ENCODE peak calls at places on chromosomes 16 and 17, in six cellular contexts. H, N, P, M, L and A are unnamed samples.

GRCh38 chr17:16215002-16215272 is 397 bp downstream of the NCOR1 start:
- DNase-seq in H (no peak), L (no peak), M (no peak), P (peak), N (peak), A (peak)

GRCh38 chr17:63479495-63480184 is 2.8 kb downstream of the ACE start:
- DNase-seq in M (no peak), L (no peak), H (no peak), P (no peak), N (no peak), A (no peak)

GRCh38 chr17:40910441-40910841 is 25.4 kb upstream of the KRT20 start:
- DNase-seq in P (no peak), M (no peak), L (no peak), N (no peak), H (no peak), A (no peak)

GRCh38 chr17:50871369-50871768 is 5.2 kb upstream of the TOB1 start:
- DNase-seq in P (no peak), H (no peak), N (no peak), M (no peak), L (no peak), A (no peak)

GRCh38 chr17:4566785-4567184 is 6.4 kb upstream of the GGT6 start:
- DNase-seq in M (no peak), N (peak), P (peak), H (peak), L (no peak), A (peak)

GRCh38 chr17:73870035-73870434 is 225.8 kb upstream of the SDK2 start:
- DNase-seq in M (no peak), P (no peak), H (no peak), N (no peak), L (no peak), A (no peak)

GRCh38 chr16:11575223-11575589 is 11.5 kb downstream of the LITAF start:
- DNase-seq in N (no peak), H (no peak), P (no peak), L (no peak), M (no peak), A (no peak)

GRCh38 chr16:30951785-30952184 is 2.9 kb downstream of the ORAI3 start:
- DNase-seq in M (no peak), H (no peak), L (no peak), N (no peak), P (no peak), A (no peak)

GRCh38 chr17:40561871-40562611 is 3.2 kb downstream of the CCR7 start:
- DNase-seq in L (no peak), H (no peak), N (no peak), P (no peak), M (peak), A (no peak)

GRCh38 chr17:31726980-31727427 is 132.0 kb downstream of the COPRS start:
- DNase-seq in M (no peak), N (no peak), L (no peak), P (no peak), H (no peak), A (no peak)
- TF ChIP-seq ZNF274 in M (no peak), N (no peak), L (no peak), P (no peak), H (no peak), A (no peak)

GRCh38 chr16:4682616-4683254 is 10.6 kb upstream of the NUDT16L1 start:
- DNase-seq in M (no peak), H (no peak), N (peak), L (peak), P (peak), A (peak)

GRCh38 chr16:4679854-4680636 is 13.3 kb upstream of the NUDT16L1 start:
- DNase-seq in H (no peak), M (no peak), P (no peak), L (no peak), N (no peak), A (no peak)

GRCh38 chr16:4680673-4681470 is 12.5 kb upstream of the NUDT16L1 start:
- DNase-seq in N (no peak), M (no peak), L (no peak), H (no peak), P (no peak), A (no peak)

GRCh38 chr16:4682084-4682581 is 11.2 kb upstream of the NUDT16L1 start:
- DNase-seq in M (no peak), P (no peak), N (no peak), L (no peak), H (no peak), A (no peak)

GRCh38 chr16:4681471-4682083 is 11.8 kb upstream of the NUDT16L1 start:
- DNase-seq in M (no peak), P (no peak), L (no peak), N (no peak), H (no peak), A (no peak)
- TF ChIP-seq ZNF274 in M (no peak), P (no peak), L (no peak), N (no peak), H (no peak), A (no peak)

GRCh38 chr16:69531988-69532387 is 33.8 kb upstream of the NFAT5 start:
- DNase-seq in H (no peak), P (no peak), L (no peak), N (no peak), M (no peak), A (no peak)

GRCh38 chr16:69532761-69533459 is 32.9 kb upstream of the NFAT5 start:
- DNase-seq in L (no peak), N (no peak), H (no peak), M (no peak), P (peak), A (no peak)

GRCh38 chr16:69534720-69535119 is 31.0 kb upstream of the NFAT5 start:
- DNase-seq in P (no peak), N (no peak), M (no peak), L (no peak), H (no peak), A (no peak)

GRCh38 chr16:69537706-69538080 is 28.1 kb upstream of the NFAT5 start:
- DNase-seq in N (no peak), P (no peak), M (no peak), H (no peak), L (no peak), A (no peak)

GRCh38 chr16:69535123-69536050 is 30.4 kb upstream of the NFAT5 start:
- DNase-seq in L (no peak), M (no peak), H (no peak), P (no peak), N (no peak), A (no peak)
- TF ChIP-seq ZNF274 in L (no peak), M (no peak), H (no peak), P (no peak), N (no peak), A (no peak)

GRCh38 chr17:10275418-10275817 is 77.0 kb upstream of the GAS7 start:
- DNase-seq in H (no peak), M (no peak), L (no peak), P (no peak), N (no peak), A (no peak)

GRCh38 chr17:10266477-10266876 is 68.1 kb upstream of the GAS7 start:
- DNase-seq in M (peak), L (no peak), N (no peak), P (no peak), H (no peak), A (no peak)

GRCh38 chr17:10270258-10270657 is 71.9 kb upstream of the GAS7 start:
- DNase-seq in M (no peak), N (no peak), L (no peak), H (no peak), P (no peak), A (no peak)

GRCh38 chr17:10268005-10268404 is 69.6 kb upstream of the GAS7 start:
- DNase-seq in H (no peak), N (no peak), M (no peak), P (no peak), L (no peak), A (no peak)

GRCh38 chr17:10271004-10271620 is 72.7 kb upstream of the GAS7 start:
- DNase-seq in M (no peak), H (no peak), N (no peak), L (no peak), P (no peak), A (no peak)
- TF ChIP-seq ZNF274 in M (no peak), H (no peak), N (no peak), L (no peak), P (no peak), A (no peak)

GRCh38 chr17:77892469-77893143 is 65.9 kb upstream of the TNRC6C start:
- DNase-seq in N (peak), P (peak), L (peak), H (peak), M (no peak), A (peak)
- TF ChIP-seq ZNF274 in N (no peak), P (no peak), L (no peak), H (no peak), M (no peak), A (no peak)

GRCh38 chr16:57355898-57356414 is 2.6 kb upstream of the CCL22 start:
- DNase-seq in N (no peak), M (no peak), P (no peak), L (no peak), H (no peak), A (no peak)
- TF ChIP-seq ZNF274 in N (no peak), M (no peak), P (no peak), L (no peak), H (no peak), A (no peak)

GRCh38 chr17:56125830-56126819 is 27.1 kb upstream of the ANKFN1 start:
- DNase-seq in M (no peak), H (peak), N (peak), L (no peak), P (peak), A (peak)
- TF ChIP-seq ZNF274 in M (no peak), H (no peak), N (no peak), L (no peak), P (no peak), A (no peak)

GRCh38 chr17:82229686-82230626 is 1.1 kb downstream of the SLC16A3 start:
- DNase-seq in N (peak), L (no peak), H (no peak), P (no peak), M (no peak), A (no peak)
- TF ChIP-seq ZNF274 in N (peak), L (no peak), H (no peak), P (no peak), M (no peak), A (no peak)

GRCh38 chr17:11499881-11500280 is 98.4 kb upstream of the DNAH9 start:
- DNase-seq in L (no peak), P (no peak), M (no peak), N (no peak), H (no peak), A (no peak)

GRCh38 chr17:11506635-11507034 is 91.6 kb upstream of the DNAH9 start:
- DNase-seq in N (peak), L (no peak), M (no peak), H (no peak), P (peak), A (peak)

DNA sequence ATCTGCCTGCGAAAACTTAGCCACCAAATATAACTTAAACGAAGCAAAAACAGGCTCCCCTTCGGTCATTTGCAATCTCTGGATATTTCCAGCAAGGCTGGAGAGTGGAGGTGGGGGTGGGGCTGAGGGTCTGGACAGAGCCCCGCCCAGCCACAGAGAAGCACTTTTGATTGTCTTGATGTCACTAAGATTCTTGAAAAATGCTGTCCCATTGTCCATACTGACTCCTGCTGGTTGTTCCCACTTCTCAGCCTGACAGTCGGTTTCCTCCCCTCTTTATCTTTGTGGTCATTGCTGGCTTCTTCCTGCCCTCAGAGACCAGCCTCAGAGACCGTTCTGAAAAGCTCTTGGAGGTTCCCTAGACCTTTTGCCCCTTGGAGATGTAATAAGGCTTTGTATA is 95.0 kb upstream of the DNAH9 start:
- DNase-seq in M (no peak), L (no peak), P (no peak), H (no peak), N (no peak), A (no peak)
- TF ChIP-seq ZNF274 in M (no peak), L (no peak), P (no peak), H (no peak), N (no peak), A (no peak)